ENCODE peak calls at places on chromosomes 3 and 15, in five cellular contexts. K is sigmoid colon, Q is breast epithelium, F is Panc1, C is lung. T is an unnamed sample. For H3K4me1, the result is how much of the 10 kb centered on the place peaks cover.

GRCh38 chr15:58053236-58054153 is 12.0 kb downstream of the ALDH1A2 start:
- DNase-seq in K (no peak), Q (no peak), F (no peak), C (no peak), T (no peak)

GRCh38 chr3:72414481-72415016 is 433.7 kb downstream of the SHQ1 start:
- DNase-seq in K (no peak), Q (no peak), F (no peak), C (no peak), T (no peak)

GRCh38 chr3:73727117-73727802 is 102.5 kb upstream of the PDZRN3 start:
- DNase-seq in K (peak), Q (no peak), F (no peak), C (no peak), T (no peak)

GRCh38 chr15:65939901-65940617 is 70.8 kb downstream of the RAB11A start:
- DNase-seq in K (no peak), Q (no peak), F (no peak), C (peak), T (no peak)

GRCh38 chr3:111745786-111746185 is 113.3 kb upstream of the PHLDB2 start:
- DNase-seq in K (no peak), Q (no peak), F (no peak), C (no peak), T (no peak)

GRCh38 chr15:67744331-67745058 is 80.8 kb upstream of the SKOR1 start:
- DNase-seq in K (no peak), Q (no peak), F (no peak), C (no peak), T (peak)

GRCh38 chr3:135224963-135225362 is 429.9 kb downstream of the EPHB1 start:
- DNase-seq in K (no peak), Q (no peak), F (no peak), C (no peak), T (no peak)

GRCh38 chr3:188656196-188656982 is 502.4 kb downstream of the LPP start:
- DNase-seq in K (no peak), Q (peak), F (no peak), C (no peak), T (no peak)

GRCh38 chr3:115819785-115820384 is 196.6 kb downstream of the GAP43 start:
- DNase-seq in K (peak), Q (peak), F (peak), C (peak), T (peak)

GRCh38 chr15:85718271-85718971 is 76.3 kb downstream of the KLHL25 start:
- DNase-seq in K (no peak), Q (no peak), F (no peak), C (no peak), T (no peak)
- H3K27ac ChIP-seq in K (no peak), Q (peak), F (no peak), C (peak), T (no peak)

GRCh38 chr3:52240059-52240885 is 1.3 kb upstream of the TWF2 start:
- DNase-seq in K (peak), Q (peak), F (no peak), C (peak), T (peak)
- H3K4me1 ChIP-seq in K (half or more), Q (under half), F (under half), C (under half), T (half or more)

GRCh38 chr15:60420322-60420721 is 22.5 kb upstream of the ANXA2 start:
- DNase-seq in K (no peak), Q (no peak), F (no peak), C (no peak), T (no peak)

GRCh38 chr15:60421544-60421943 is 23.8 kb upstream of the ANXA2 start:
- DNase-seq in K (no peak), Q (no peak), F (no peak), C (no peak), T (no peak)

GRCh38 chr15:60426870-60427528 is 29.2 kb upstream of the ANXA2 start:
- DNase-seq in K (no peak), Q (no peak), F (no peak), C (no peak), T (no peak)

GRCh38 chr15:60423540-60423939 is 25.8 kb upstream of the ANXA2 start:
- DNase-seq in K (no peak), Q (peak), F (no peak), C (no peak), T (no peak)

GRCh38 chr15:60424006-60424405 is 26.2 kb upstream of the ANXA2 start:
- DNase-seq in K (no peak), Q (no peak), F (no peak), C (no peak), T (no peak)
- H3K27ac ChIP-seq in K (no peak), Q (peak), F (no peak), C (no peak), T (no peak)

DNA sequence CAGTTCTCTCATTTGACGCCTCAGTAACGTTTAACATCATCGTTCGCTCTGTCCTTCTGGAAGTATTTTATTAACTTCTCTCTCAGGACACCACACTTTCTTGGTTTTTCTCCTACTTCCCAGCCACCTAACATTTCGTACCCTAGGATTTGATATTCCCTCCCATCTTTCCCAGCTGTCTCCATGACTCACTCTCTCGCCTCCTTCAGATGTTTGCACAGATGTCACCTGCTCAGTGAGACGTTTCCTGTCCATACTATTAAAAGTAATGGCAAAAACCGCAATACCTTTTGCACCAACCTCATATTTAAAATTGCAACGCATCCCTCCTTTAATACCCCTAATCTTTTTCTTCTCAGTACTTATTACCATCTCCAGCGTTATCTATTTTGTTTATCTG is 62.1 kb upstream of the SPRED1 start:
- DNase-seq in K (no peak), Q (no peak), F (no peak), C (no peak), T (no peak)
- H3K4me1 ChIP-seq in K (under half), Q (under half), F (under half), C (under half), T (under half)

DNA sequence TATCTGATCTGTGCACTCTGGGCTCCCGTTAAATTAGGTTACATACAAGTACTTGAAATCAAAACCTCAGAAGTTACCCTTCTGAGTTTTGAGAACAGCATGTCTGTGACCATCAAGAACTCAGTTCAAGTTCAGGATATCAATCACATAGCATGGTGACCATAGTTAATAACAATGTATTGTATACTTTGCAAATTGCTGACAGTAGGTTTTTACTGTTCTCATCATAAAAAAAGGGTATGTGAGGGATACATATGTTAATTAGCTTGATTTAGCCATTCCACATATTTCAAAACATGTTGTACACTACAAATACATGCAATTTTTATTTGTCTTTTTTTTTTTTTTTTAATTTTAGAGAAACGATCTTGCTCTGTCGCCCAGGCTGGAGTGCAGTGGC is 25.5 kb downstream of the TMEM40 start:
- DNase-seq in K (no peak), Q (no peak), F (no peak), C (no peak), T (no peak)
- H3K27ac ChIP-seq in K (no peak), Q (no peak), F (no peak), C (no peak), T (no peak)

T was measured in CD4-positive, CD25-positive, alpha-beta regulatory T cell.